ENCODE peak calls at places on chromosomes 13 and 19, in four cellular contexts. P, J, R and M are unnamed samples.

GRCh38 chr13:35107535-35107934 is 165.5 kb downstream of the NBEA start:
- DNase-seq in R (no peak), J (no peak), P (peak; percentile 54), M (no peak)

GRCh38 chr13:40190656-40191100 is 475.8 kb downstream of the FOXO1 start:
- DNase-seq in P (peak; percentile 93), R (peak; percentile 38), J (peak; percentile 75), M (peak; percentile 85)

GRCh38 chr19:11480927-11481776 is at the start of gene ELAVL3:
- DNase-seq in R (no peak), P (no peak), J (no peak), M (peak; percentile 19)

GRCh38 chr13:76667551-76667950 is 218.7 kb downstream of the KCTD12 start:
- DNase-seq in J (no peak), P (peak; percentile 54), R (no peak), M (peak; percentile 23)

GRCh38 chr19:54188224-54188871 is 1.0 kb downstream of the MBOAT7 start:
- DNase-seq in J (no peak), R (peak; percentile 58), P (no peak), M (peak; percentile 76)

GRCh38 chr19:57327993-57328392 is 7.7 kb downstream of the ZNF543 start:
- DNase-seq in R (no peak), P (no peak), J (no peak), M (no peak)

GRCh38 chr19:18417250-18418033 is 1.8 kb upstream of the SSBP4 start:
- DNase-seq in P (no peak), J (no peak), R (peak; percentile 67), M (peak; percentile 61)

GRCh38 chr13:23510544-23510916 is 59.7 kb upstream of the TNFRSF19 start:
- DNase-seq in J (no peak), R (no peak), P (peak; percentile 74), M (no peak)

GRCh38 chr13:52665325-52665724 is 12.7 kb downstream of the SUGT1 start:
- DNase-seq in J (no peak), P (peak; percentile 60), R (no peak), M (no peak)

GRCh38 chr13:59176775-59177174 is 987.0 kb downstream of the DIAPH3 start:
- DNase-seq in R (no peak), P (no peak), J (no peak), M (no peak)

GRCh38 chr13:44969858-44970484 is 19.3 kb downstream of the NUFIP1 start:
- DNase-seq in R (no peak), J (no peak), P (peak; percentile 51), M (no peak)

GRCh38 chr13:47085346-47085745 is 188.5 kb upstream of the HTR2A start:
- DNase-seq in R (no peak), J (no peak), P (peak; percentile 6), M (no peak)

GRCh38 chr19:44796701-44797115 is 12.2 kb upstream of the BCAM start:
- DNase-seq in J (peak; percentile 55), P (no peak), R (peak; percentile 23), M (no peak)

GRCh38 chr13:34733720-34734119 is 208.3 kb upstream of the NBEA start:
- DNase-seq in J (no peak), P (peak; percentile 58), R (no peak), M (no peak)

GRCh38 chr13:27924529-27925141 is 4.8 kb downstream of the PDX1 start:
- DNase-seq in P (no peak), R (no peak), J (no peak), M (peak; percentile 19)

GRCh38 chr19:45340899-45341453 is 426 bp downstream of the KLC3 start:
- DNase-seq in R (no peak), P (peak; percentile 21), J (peak; percentile 33), M (no peak)

GRCh38 chr13:40457844-40458243 is 208.6 kb downstream of the FOXO1 start:
- DNase-seq in P (no peak), R (no peak), J (no peak), M (no peak)

GRCh38 chr13:36551445-36551844 is 119.2 kb downstream of the CCNA1 start:
- DNase-seq in P (no peak), J (no peak), R (no peak), M (no peak)

GRCh38 chr13:94028234-94029145 is 451.0 kb downstream of the DCT start:
- DNase-seq in J (no peak), R (no peak), P (no peak), M (no peak)

GRCh38 chr13:57264965-57265364 is 98.0 kb downstream of the PRR20E start:
- DNase-seq in P (no peak), R (no peak), J (no peak), M (no peak)

GRCh38 chr19:38003427-38004099 is 96.6 kb downstream of the SIPA1L3 start:
- DNase-seq in J (peak; percentile 75), P (peak; percentile 93), R (peak; percentile 33), M (peak; percentile 60)

GRCh38 chr13:38223093-38223492 is 126.6 kb upstream of the UFM1 start:
- DNase-seq in J (no peak), P (peak; percentile 26), R (no peak), M (peak; percentile 1)
- TF ChIP-seq CTCF in J (no peak), P (peak; percentile 5), R (no peak), M (no peak)

GRCh38 chr13:31545616-31546015 is 193.7 kb upstream of the RXFP2 start:
- DNase-seq in J (no peak), R (no peak), P (no peak), M (no peak)
- TF ChIP-seq CTCF in J (no peak), R (no peak), P (no peak), M (no peak)

DNA sequence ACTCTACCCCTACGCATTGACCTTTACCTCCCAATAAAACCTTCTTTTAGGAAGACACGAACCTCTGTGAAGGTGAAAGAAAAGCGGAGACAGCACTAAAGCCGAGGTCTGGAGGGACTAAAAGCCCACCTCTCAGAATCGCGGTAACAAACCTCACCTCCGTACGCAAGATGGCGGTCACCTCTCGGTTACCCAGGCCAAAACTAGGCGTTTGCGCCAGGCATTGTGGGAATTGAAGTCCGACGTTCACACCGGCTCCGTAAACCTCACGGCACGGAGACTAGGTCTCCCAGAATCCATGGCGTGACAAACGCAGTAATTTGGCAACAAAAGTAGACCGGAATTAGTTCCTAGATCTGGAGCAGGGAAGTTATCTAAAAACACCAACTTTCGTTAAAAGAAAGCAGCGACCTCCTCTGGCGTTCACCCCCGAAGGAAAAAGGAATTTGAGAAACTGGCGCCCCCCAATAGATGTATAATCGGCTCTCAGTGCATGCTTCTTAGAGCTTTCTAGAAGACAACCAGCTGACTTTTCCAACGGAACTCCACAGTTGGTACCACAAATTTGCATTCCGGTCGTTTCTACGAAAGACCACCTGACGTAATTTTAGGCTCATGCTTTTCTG is at the start of gene N4BP2L2:
- DNase-seq in J (peak; percentile 94), R (peak; percentile 95), P (peak; percentile 94), M (peak; percentile 95)
- TF ChIP-seq CTCF in J (no peak), R (peak; percentile 63), P (peak; percentile 16), M (no peak)

GRCh38 chr19:48637948-48638830 is 1.0 kb upstream of the DBP start:
- DNase-seq in J (peak; percentile 91), R (peak; percentile 92), P (peak; percentile 72), M (peak; percentile 87)

GRCh38 chr19:48635263-48635965 is 1.8 kb downstream of the DBP start:
- DNase-seq in P (no peak), J (no peak), R (peak; percentile 77), M (peak; percentile 74)

GRCh38 chr19:48637449-48637947 is 319 bp upstream of the DBP start:
- DNase-seq in R (peak; percentile 100), P (peak; percentile 82), J (peak; percentile 100), M (peak; percentile 100)

GRCh38 chr19:48635966-48636858 is 967 bp downstream of the DBP start:
- DNase-seq in P (no peak), R (peak; percentile 58), J (no peak), M (peak; percentile 49)

DNA sequence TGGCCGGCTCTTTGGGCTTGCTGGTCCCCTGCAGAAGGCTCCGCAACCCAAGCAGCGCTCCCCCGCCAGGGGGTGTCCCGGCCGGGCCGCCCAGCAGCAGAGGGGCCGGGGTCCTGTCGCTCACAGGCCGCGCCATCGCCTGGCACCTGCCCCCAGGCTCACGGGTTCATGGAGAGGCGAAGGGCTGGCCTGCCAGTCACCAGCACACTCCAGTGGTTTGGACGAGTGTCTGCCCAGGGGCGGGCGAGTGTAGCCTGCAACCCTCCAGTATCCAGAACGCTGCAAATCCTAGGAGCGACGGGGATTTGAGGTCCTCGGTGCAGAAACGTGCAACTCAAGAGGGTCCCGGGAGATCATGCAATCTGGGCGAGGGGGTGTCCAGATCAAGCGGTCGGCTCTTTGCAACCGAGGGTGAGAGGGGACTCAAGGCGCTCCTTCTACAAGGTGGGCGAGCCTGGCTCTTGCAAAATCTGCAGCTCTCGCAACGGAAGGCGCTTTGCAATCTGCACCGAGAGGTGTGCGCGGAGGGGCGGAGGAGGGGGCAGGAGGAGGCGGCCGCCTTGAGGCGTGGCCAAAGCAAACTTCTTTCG is at the start of gene DBP:
- DNase-seq in P (no peak), J (peak; percentile 72), R (no peak), M (peak; percentile 50)
- TF ChIP-seq CTCF in P (peak; percentile 42), J (peak; percentile 25), R (peak; percentile 32), M (peak; percentile 48)

GRCh38 chr13:51551446-51551845 is 32.8 kb upstream of the WDFY2 start:
- DNase-seq in R (no peak), J (no peak), P (no peak), M (no peak)

GRCh38 chr13:51552027-51552426 is 32.2 kb upstream of the WDFY2 start:
- DNase-seq in J (no peak), P (no peak), R (no peak), M (no peak)

GRCh38 chr13:51549050-51549449 is 35.2 kb upstream of the WDFY2 start:
- DNase-seq in P (peak; percentile 72), R (no peak), J (no peak), M (peak; percentile 22)

GRCh38 chr13:51549593-51549992 is 34.7 kb upstream of the WDFY2 start:
- DNase-seq in P (peak; percentile 69), R (no peak), J (no peak), M (no peak)

DNA sequence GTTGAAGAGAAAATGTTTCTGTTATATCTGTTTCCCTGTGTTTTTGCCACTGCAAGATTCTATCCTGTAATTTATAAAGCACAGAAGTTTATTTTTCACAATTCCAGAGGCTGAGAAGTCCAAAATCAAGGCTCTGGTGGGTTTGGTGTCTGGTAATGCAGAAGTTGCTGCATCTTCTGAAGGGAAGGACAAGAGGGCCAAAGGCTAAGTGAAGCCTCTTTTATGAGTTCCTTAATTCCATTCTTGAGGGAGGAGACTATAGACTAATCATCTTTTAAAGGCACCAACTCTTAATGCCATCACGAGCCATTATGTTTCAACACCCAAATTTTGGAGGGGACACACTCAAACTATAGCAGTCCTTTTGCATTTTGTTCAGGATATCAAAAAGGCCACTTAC is 34.1 kb upstream of the WDFY2 start:
- DNase-seq in P (no peak), R (no peak), J (no peak), M (no peak)
- TF ChIP-seq CTCF in P (no peak), R (no peak), J (no peak), M (no peak)